ENCODE peak calls at places on chromosomes 7 and 10, in ten cellular contexts. C is neural progenitor cell, D is HFF-Myc, P is hepatocyte, Y is AG04450, W is transverse colon, A is astrocyte, R is spleen, X is psoas muscle, U is fibroblast of lung. Z is an unnamed sample.

GRCh38 chr7:23713285-23714235 is 3.5 kb downstream of the STK31 start:
- DNase-seq in C (no peak), P (no peak), R (no peak), X (no peak), A (peak), Y (peak), D (peak), W (no peak), U (peak), Z (peak)

GRCh38 chr10:67764012-67764822 is 68.2 kb upstream of the CTNNA3 start:
- DNase-seq in A (peak), W (peak), Y (peak), P (peak), X (peak), U (peak), C (peak), R (peak), D (peak), Z (peak)

GRCh38 chr7:98875501-98875900 is 2.8 kb upstream of the TRRAP start:
- DNase-seq in C (no peak), A (no peak), Y (no peak), X (no peak), D (no peak), U (no peak), P (no peak), R (peak), W (no peak), Z (no peak)

GRCh38 chr7:134485202-134485601 is 26.3 kb upstream of the AKR1B1 start:
- DNase-seq in A (no peak), D (no peak), X (no peak), C (no peak), U (no peak), W (no peak), R (no peak), P (no peak), Y (no peak), Z (no peak)

GRCh38 chr7:107854989-107855388 is 36.0 kb upstream of the DLD start:
- DNase-seq in X (no peak), C (no peak), W (no peak), U (peak), R (no peak), P (no peak), Y (no peak), D (no peak), A (no peak), Z (peak)

GRCh38 chr7:130733866-130734524 is at the start of gene KLF14:
- DNase-seq in P (peak), R (peak), D (no peak), Y (no peak), A (no peak), C (peak), X (peak), U (no peak), W (peak), Z (peak)

GRCh38 chr7:11228515-11228914 is 254.8 kb downstream of the PHF14 start:
- DNase-seq in R (no peak), P (no peak), D (no peak), U (peak), C (no peak), X (peak), Y (no peak), A (no peak), W (peak), Z (peak)

GRCh38 chr7:44617225-44617885 is 10.9 kb downstream of the OGDH start:
- DNase-seq in P (peak), C (no peak), W (no peak), U (peak), Y (no peak), R (no peak), D (no peak), A (peak), X (no peak), Z (peak)

GRCh38 chr10:3720228-3721019 is 64.6 kb downstream of the KLF6 start:
- DNase-seq in X (peak), U (peak), D (peak), A (peak), Y (peak), P (peak), W (peak), R (peak), C (no peak), Z (peak)

GRCh38 chr10:79392506-79393176 is 45.4 kb downstream of the PPIF start:
- DNase-seq in Y (no peak), C (no peak), D (no peak), X (peak), R (peak), U (no peak), A (no peak), W (no peak), P (no peak), Z (no peak)

GRCh38 chr10:31622993-31623392 is 304.0 kb downstream of the ZEB1 start:
- DNase-seq in D (peak), C (no peak), U (peak), X (peak), Y (no peak), P (no peak), W (no peak), A (peak), R (no peak), Z (peak)

GRCh38 chr10:102455893-102456471 is 4.6 kb upstream of the C10orf95 start:
- DNase-seq in X (no peak), C (no peak), Y (peak), A (peak), P (peak), D (no peak), U (peak), W (peak), R (no peak), Z (peak)

GRCh38 chr7:126426652-126427051 is 826.1 kb downstream of the GRM8 start:
- DNase-seq in R (no peak), X (no peak), Y (no peak), U (no peak), D (no peak), C (no peak), A (no peak), P (no peak), W (no peak), Z (no peak)

GRCh38 chr7:128835790-128836641 is 5.8 kb downstream of the FLNC start:
- DNase-seq in P (no peak), Y (no peak), X (peak), A (peak), D (no peak), C (no peak), R (no peak), W (no peak), U (peak), Z (peak)

GRCh38 chr10:60611291-60611747 is 167.0 kb upstream of the CDK1 start:
- DNase-seq in R (no peak), C (no peak), A (peak), D (no peak), W (no peak), Y (no peak), P (peak), U (peak), X (no peak), Z (peak)

GRCh38 chr7:131861620-131862346 is 305.4 kb upstream of the PODXL start:
- DNase-seq in C (no peak), R (no peak), U (peak), D (no peak), X (no peak), P (no peak), Y (no peak), W (no peak), A (peak), Z (peak)
- TF ChIP-seq CTCF in C (no peak), R (no peak), U (no peak), D (no peak), X (no peak), P (no peak), Y (no peak), W (no peak), A (no peak), Z (no peak)

GRCh38 chr7:154252046-154252445 is 199.8 kb downstream of the DPP6 start:
- DNase-seq in Y (no peak), D (no peak), X (no peak), P (no peak), C (no peak), W (no peak), R (no peak), U (no peak), A (no peak), Z (no peak)
- H3K4me3 ChIP-seq in Y (no peak), D (no peak), X (no peak), P (no peak), C (no peak), W (no peak), R (no peak), U (no peak), A (no peak), Z (no peak)

DNA sequence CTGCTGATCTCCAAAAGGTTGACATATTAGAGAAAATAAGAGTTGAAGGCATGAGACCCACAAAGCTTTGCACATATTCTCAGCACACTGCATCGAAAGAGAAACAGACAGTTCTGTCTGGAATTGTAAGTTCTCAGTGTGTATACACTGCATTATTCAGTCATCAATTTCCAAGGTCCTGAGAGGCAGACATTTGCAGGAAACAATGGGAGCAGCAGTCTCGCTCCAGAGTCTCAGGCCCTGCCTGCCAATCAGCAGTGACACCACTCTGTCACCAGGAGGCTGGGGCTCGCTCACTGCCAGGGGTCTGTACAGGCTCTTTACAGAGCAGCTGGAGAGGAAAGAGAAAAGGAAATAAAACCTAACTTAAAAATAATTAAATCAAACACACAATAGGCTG is 36.3 kb downstream of the JAZF1 start:
- DNase-seq in C (peak), Y (no peak), A (no peak), X (no peak), D (no peak), R (no peak), U (no peak), W (no peak), P (peak), Z (no peak)
- TF ChIP-seq CTCF in C (peak), Y (no peak), A (no peak), X (no peak), D (no peak), R (no peak), U (no peak), W (no peak), P (peak), Z (no peak)

GRCh38 chr10:129624526-129624925 is 157.5 kb downstream of the MGMT start:
- DNase-seq in U (no peak), D (no peak), R (no peak), C (no peak), P (no peak), A (no peak), X (no peak), Y (no peak), W (no peak), Z (no peak)

GRCh38 chr10:129626309-129626708 is 159.3 kb downstream of the MGMT start:
- DNase-seq in X (no peak), Y (no peak), R (no peak), D (no peak), P (no peak), U (no peak), C (no peak), W (no peak), A (no peak), Z (no peak)

GRCh38 chr10:129628823-129629222 is 161.8 kb downstream of the MGMT start:
- DNase-seq in W (no peak), P (no peak), C (no peak), Y (no peak), R (no peak), A (no peak), U (no peak), D (no peak), X (no peak), Z (no peak)

GRCh38 chr10:129627442-129627841 is 160.4 kb downstream of the MGMT start:
- DNase-seq in X (no peak), Y (no peak), A (no peak), R (no peak), D (no peak), U (no peak), W (no peak), P (no peak), C (no peak), Z (no peak)

GRCh38 chr10:129626801-129627434 is 159.9 kb downstream of the MGMT start:
- DNase-seq in U (peak), Y (no peak), C (no peak), W (no peak), P (no peak), A (no peak), X (no peak), D (no peak), R (no peak), Z (no peak)
- H3K4me3 ChIP-seq in U (no peak), Y (no peak), C (no peak), W (no peak), P (no peak), A (no peak), X (no peak), D (no peak), R (no peak), Z (no peak)